ENCODE peak calls at places on chromosomes 4 and X, in four cellular contexts. J, S, Y and A are unnamed samples.

GRCh38 chr4:54439831-54440243 is 210.7 kb downstream of the PDGFRA start:
- ATAC-seq in J (no peak), S (peak; percentile 86), Y (peak; percentile 96), A (peak; percentile 87)

GRCh38 chrX:39331062-39331704 is 529.9 kb downstream of the MID1IP1 start:
- ATAC-seq in S (no peak), Y (no peak), J (no peak), A (no peak)

GRCh38 chr4:21888195-21888976 is 60.2 kb downstream of the KCNIP4 start:
- ATAC-seq in S (no peak), J (no peak), Y (no peak), A (no peak)

GRCh38 chr4:140070369-140070768 is 83.6 kb downstream of the MAML3 start:
- ATAC-seq in S (no peak), J (no peak), Y (no peak), A (no peak)

GRCh38 chrX:72045141-72045540 is 86.6 kb downstream of the RTL5 start:
- ATAC-seq in Y (no peak), S (no peak), J (no peak), A (no peak)

GRCh38 chr4:140697709-140698560 is 58.2 kb downstream of the TBC1D9 start:
- ATAC-seq in J (no peak), S (peak; percentile 33), Y (no peak), A (no peak)

GRCh38 chr4:139607302-139608060 is 51.5 kb upstream of the SETD7 start:
- ATAC-seq in S (no peak), Y (no peak), J (no peak), A (no peak)

GRCh38 chr4:184688447-184688846 is 38.9 kb downstream of the PRIMPOL start:
- ATAC-seq in J (no peak), Y (no peak), S (no peak), A (no peak)

GRCh38 chr4:84579410-84579791 is 3.5 kb upstream of the CDS1 start:
- ATAC-seq in Y (no peak), J (no peak), S (no peak), A (no peak)

GRCh38 chr4:105666693-105667092 is 41.8 kb downstream of the INTS12 start:
- ATAC-seq in J (peak; percentile 69), S (peak; percentile 97), Y (peak; percentile 81), A (no peak)

GRCh38 chrX:10231461-10231860 is 74.7 kb downstream of the CLCN4 start:
- ATAC-seq in Y (no peak), J (no peak), S (no peak), A (no peak)
- TF ChIP-seq POLR2A in Y (no peak), J (no peak), S (no peak), A (no peak)

GRCh38 chr4:678331-678734 is 4.0 kb downstream of the MYL5 start:
- ATAC-seq in S (no peak), J (no peak), Y (no peak), A (no peak)
- H3K4me1 ChIP-seq in S (no peaks in the 10 kb centered on the region), J (peaks cover 76% of the 10 kb centered on the region), Y (peaks cover 36% of the 10 kb centered on the region), A (peaks cover 18% of the 10 kb centered on the region)

DNA sequence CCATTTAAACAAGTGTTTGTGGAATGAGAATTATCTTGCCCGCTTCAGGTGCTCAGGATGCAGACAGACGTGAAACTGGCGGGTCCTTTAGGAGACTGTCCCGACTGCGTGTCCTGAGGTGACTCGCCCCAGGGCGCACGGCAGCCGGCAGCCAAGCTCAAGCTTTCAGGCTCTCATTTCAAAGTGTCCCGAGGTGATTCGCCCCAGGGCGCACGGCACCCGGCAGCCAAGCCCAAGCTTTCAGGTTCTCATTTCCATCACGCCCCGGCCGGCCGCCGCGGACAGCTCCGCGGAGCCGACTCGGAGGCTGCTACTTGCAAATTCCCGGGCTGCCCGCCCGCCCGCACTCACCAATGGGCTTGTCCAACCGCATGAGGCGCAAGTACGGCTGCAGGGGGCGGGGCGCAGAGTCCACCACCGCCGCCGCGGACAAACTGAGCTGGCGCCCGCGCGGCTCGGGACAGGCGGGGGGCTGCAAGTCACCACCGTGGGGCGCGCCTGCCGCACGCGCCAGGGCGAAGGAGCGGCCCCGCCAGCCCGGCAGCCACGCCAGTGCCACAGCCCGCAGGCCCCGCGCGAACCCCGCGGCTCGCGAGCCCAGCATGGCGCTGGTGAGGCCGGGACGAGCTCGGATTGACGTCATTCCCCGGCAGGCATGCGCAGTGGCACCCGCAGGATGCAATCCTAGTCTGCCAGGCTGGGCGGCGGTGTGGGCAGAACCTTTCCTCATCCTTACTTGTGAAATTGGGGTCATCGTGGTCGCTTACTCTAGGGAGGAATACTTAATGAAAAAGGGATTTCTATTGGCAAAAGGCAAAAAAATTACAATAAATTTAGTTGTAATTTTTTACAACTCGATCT is at the start of gene COQ2:
- ATAC-seq in J (peak; percentile 96), Y (peak; percentile 99), S (peak; percentile 95), A (peak; percentile 99)
- TF ChIP-seq POLR2A in J (peak; percentile 83), Y (peak; percentile 81), S (peak; percentile 85), A (peak; percentile 71)

GRCh38 chr4:138049350-138049749 is 192.8 kb downstream of the SLC7A11 start:
- ATAC-seq in S (no peak), J (no peak), Y (no peak), A (no peak)
- H3K4me1 ChIP-seq in S (no peaks in the 10 kb centered on the region), J (no peaks in the 10 kb centered on the region), Y (no peaks in the 10 kb centered on the region), A (peaks cover 12% of the 10 kb centered on the region)

GRCh38 chrX:13103914-13104274 is 59.5 kb upstream of the FAM9C start:
- ATAC-seq in Y (no peak), J (no peak), S (no peak), A (no peak)

GRCh38 chrX:13103111-13103913 is 58.9 kb upstream of the FAM9C start:
- ATAC-seq in S (no peak), Y (no peak), J (no peak), A (no peak)

GRCh38 chrX:13102636-13103035 is 58.2 kb upstream of the FAM9C start:
- ATAC-seq in Y (no peak), J (no peak), S (no peak), A (no peak)

GRCh38 chrX:13099121-13099520 is 54.7 kb upstream of the FAM9C start:
- ATAC-seq in S (no peak), J (no peak), Y (no peak), A (no peak)

DNA sequence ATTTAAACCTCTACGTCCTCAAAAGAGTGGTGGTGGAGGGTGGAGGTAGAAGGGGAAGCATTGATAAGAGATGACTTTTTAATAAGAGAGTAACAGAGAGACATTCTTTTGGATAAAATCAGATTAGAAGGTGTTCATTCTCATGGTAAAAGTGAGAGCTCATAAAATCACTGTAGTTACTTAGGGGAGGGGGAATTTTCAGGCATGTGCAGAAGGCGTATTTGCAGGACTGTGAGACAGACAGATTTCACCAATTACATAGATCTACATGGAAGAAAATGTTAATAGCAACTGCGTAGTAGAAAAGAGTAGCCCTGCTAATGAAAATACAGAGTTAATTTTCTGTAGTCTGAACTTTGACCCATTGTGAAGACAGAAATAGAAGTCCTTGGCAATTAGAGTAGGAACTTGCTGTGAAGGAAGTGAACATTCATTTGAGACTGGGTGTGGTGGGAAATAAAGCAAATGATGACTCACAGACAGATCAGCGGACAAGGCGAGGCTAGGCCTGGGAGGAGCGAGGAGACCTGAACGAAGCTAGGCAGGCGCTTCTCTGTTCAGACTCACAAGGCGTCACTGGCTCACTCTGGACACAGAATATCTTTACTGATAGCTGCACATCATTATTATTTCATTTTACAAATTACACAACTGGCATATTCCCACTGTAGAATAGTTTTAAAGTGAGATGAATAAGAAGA is 57.2 kb upstream of the FAM9C start:
- ATAC-seq in J (no peak), S (peak; percentile 89), Y (peak; percentile 98), A (peak; percentile 96)
- TF ChIP-seq POLR2A in J (no peak), S (no peak), Y (no peak), A (no peak)

DNA sequence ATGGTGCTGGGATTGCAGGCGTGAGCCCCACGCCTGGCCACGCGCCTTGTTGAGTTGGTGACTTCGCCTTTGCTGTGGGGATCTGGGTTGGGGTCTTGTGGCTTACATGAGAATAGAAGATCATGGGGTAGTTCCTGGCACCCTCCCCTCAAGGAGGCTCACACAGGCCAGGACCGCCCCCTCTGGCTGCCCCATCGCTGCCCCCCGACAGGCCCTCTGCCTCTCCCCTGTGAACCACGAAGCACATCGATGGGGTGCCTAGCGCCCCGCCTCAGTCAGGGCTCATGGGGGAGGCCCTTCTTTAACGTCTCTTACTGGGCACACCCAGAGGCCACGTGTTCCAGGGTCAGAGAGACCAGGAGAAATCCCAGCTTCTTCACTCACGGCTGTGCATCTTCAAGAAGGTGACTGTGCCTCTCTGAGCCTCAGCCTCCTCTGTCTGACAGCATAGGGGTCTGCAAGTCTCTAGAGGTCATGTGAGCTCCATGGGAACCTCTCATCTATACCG is 23.6 kb upstream of the SPON2 start:
- ATAC-seq in S (no peak), J (no peak), Y (no peak), A (no peak)
- H3K4me1 ChIP-seq in S (peaks cover 6% of the 10 kb centered on the region), J (peaks cover 15% of the 10 kb centered on the region), Y (peaks cover 44% of the 10 kb centered on the region), A (peaks cover 12% of the 10 kb centered on the region)

DNA sequence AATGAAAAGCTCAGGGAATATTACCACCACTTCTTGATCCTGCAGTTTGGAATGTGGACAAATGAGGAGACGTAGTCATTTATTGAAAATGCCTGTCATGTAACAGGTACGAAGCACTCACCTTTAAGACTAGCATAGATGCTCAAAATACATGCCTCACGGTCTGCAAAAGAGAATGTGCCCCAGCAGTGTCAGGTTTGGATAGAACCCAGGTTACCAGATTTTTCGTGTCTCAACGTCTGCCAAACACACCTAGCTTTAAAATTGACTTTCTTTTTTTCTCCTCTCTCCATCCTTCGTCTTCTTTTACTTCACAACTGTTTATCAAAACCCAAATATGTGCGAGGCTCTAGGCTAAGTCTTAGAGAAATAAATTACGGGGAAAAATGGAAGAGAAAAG is 606.8 kb upstream of the ATOH1 start:
- ATAC-seq in S (no peak), J (no peak), Y (no peak), A (no peak)
- TF ChIP-seq POLR2A in S (no peak), J (no peak), Y (no peak), A (no peak)

GRCh38 chr4:8270912-8271815 is 1.6 kb downstream of the HTRA3 start:
- ATAC-seq in Y (no peak), S (no peak), J (no peak), A (no peak)
- H3K4me1 ChIP-seq in Y (peaks cover 62% of the 10 kb centered on the region), S (no peaks in the 10 kb centered on the region), J (peaks cover 14% of the 10 kb centered on the region), A (no peaks in the 10 kb centered on the region)

GRCh38 chr4:186764457-186764856 is 40.8 kb upstream of the FAT1 start:
- ATAC-seq in Y (no peak), J (no peak), S (no peak), A (no peak)

GRCh38 chr4:186767794-186768193 is 44.1 kb upstream of the FAT1 start:
- ATAC-seq in S (no peak), Y (no peak), J (no peak), A (no peak)

GRCh38 chr4:186762865-186763264 is 39.2 kb upstream of the FAT1 start:
- ATAC-seq in J (no peak), Y (no peak), S (no peak), A (no peak)

GRCh38 chr4:186765138-186765537 is 41.5 kb upstream of the FAT1 start:
- ATAC-seq in Y (peak; percentile 41), J (peak; percentile 84), S (peak; percentile 26), A (peak; percentile 28)

DNA sequence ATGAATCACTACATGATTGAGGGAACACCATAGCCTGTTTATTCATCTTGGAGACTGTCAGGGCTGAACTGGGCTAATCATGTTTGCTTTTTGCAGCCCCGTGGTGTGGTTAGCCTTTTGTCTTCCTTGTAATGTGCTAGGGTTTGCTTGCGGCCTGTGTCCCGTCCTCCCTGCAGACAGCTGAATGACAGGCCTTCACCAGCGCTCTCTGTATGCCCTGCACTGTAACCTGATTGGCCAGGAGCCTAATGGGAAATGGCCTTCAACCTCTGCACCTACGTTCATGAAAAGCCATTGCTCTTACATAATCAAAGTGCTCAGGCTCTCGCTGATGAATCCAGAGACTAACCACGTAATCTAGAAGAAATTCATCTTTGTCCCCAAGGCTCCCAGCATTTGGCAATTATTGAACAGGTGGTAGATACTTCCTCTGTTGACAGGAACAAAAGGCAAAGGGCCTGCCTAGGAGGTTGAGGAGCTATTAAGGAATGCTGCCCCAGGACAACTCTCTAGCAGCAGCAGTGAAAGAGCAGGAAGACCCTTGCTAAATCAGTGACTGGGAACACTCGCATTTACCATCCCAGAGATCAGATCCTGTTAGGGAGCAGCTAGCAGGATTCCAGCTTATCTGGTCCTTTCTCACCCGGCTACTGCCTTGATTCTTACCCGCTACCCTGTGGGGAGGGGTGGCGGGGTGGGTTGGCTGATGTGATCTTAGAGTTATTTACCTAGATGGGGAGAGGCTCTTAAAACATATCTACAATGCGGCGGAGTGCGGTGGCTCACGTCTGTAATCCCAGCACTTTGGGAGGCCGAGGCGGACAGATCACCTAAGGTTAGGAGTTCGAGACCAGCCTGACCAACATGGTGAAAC is 42.3 kb upstream of the FAT1 start:
- ATAC-seq in Y (no peak), S (peak; percentile 99), J (peak; percentile 99), A (no peak)
- TF ChIP-seq POLR2A in Y (no peak), S (peak; percentile 46), J (peak; percentile 60), A (no peak)